ENCODE peak calls at places on chromosomes 2 and 18, in five cellular contexts. U, Y, O, D and W are unnamed samples.

GRCh38 chr2:53130441-53130943 is 637.1 kb upstream of the CHAC2 start:
- DNase-seq in U (no peak), D (no peak), O (no peak), Y (no peak), W (no peak)

GRCh38 chr2:74142340-74142739 is 5.4 kb downstream of the BOLA3 start:
- DNase-seq in O (no peak), Y (no peak), D (peak; percentile 44), U (no peak), W (peak; percentile 69)

GRCh38 chr2:67412424-67412823 is 15.3 kb downstream of the ETAA1 start:
- DNase-seq in Y (no peak), D (no peak), O (no peak), U (no peak), W (no peak)

GRCh38 chr2:171735991-171736710 is 48.9 kb downstream of the DYNC1I2 start:
- DNase-seq in O (no peak), D (no peak), Y (no peak), U (no peak), W (no peak)

GRCh38 chr18:2186967-2187366 is 384.3 kb downstream of the METTL4 start:
- DNase-seq in D (no peak), U (no peak), O (no peak), Y (no peak), W (no peak)

GRCh38 chr2:101146535-101146934 is 4.6 kb downstream of the TBC1D8 start:
- DNase-seq in O (no peak), D (no peak), U (no peak), Y (no peak), W (no peak)

GRCh38 chr18:58578835-58579560 is 49.9 kb downstream of the ALPK2 start:
- DNase-seq in O (no peak), D (no peak), Y (no peak), U (no peak), W (peak; percentile 30)

GRCh38 chr2:12502759-12503158 is 214.0 kb upstream of the TRIB2 start:
- DNase-seq in O (no peak), Y (no peak), U (no peak), D (no peak), W (no peak)

GRCh38 chr18:12857215-12857924 is 26.7 kb downstream of the PTPN2 start:
- DNase-seq in D (no peak), O (no peak), Y (no peak), U (no peak), W (no peak)

GRCh38 chr2:148882051-148882450 is 7.0 kb downstream of the KIF5C start:
- DNase-seq in Y (no peak), D (no peak), U (no peak), O (no peak), W (no peak)

GRCh38 chr2:38092196-38092902 is 16.4 kb upstream of the CYP1B1 start:
- DNase-seq in O (no peak), U (no peak), D (no peak), Y (no peak), W (no peak)

GRCh38 chr2:135600915-135601314 is 69.6 kb downstream of the R3HDM1 start:
- DNase-seq in Y (no peak), U (no peak), D (no peak), O (no peak), W (no peak)

GRCh38 chr2:229795058-229795457 is 80.7 kb upstream of the DNER start:
- DNase-seq in D (no peak), U (no peak), Y (no peak), O (no peak), W (no peak)

GRCh38 chr2:177753682-177754475 is 318.7 kb downstream of the PDE11A start:
- DNase-seq in Y (peak; percentile 5), U (peak; percentile 52), O (peak; percentile 24), D (peak; percentile 43), W (peak; percentile 58)

GRCh38 chr18:73879328-73879727 is 268.3 kb downstream of the FBXO15 start:
- DNase-seq in D (no peak), O (no peak), U (no peak), Y (no peak), W (no peak)

GRCh38 chr2:207871506-207871905 is 101.8 kb upstream of the FZD5 start:
- DNase-seq in D (no peak), U (no peak), Y (no peak), O (no peak), W (no peak)

GRCh38 chr2:105398522-105399206 is at the start of gene FHL2:
- DNase-seq in O (peak; percentile 48), D (peak; percentile 92), U (peak; percentile 56), Y (peak; percentile 79), W (peak; percentile 80)

GRCh38 chr2:152134488-152135280 is 35.8 kb upstream of the CACNB4 start:
- DNase-seq in Y (no peak), U (no peak), O (no peak), D (no peak), W (no peak)

GRCh38 chr2:236309669-236310029 is 45.4 kb upstream of the ASB18 start:
- DNase-seq in Y (peak; percentile 18), D (peak; percentile 82), U (no peak), O (no peak), W (peak; percentile 42)

GRCh38 chr2:65277791-65278449 is 50.3 kb downstream of the ACTR2 start:
- DNase-seq in Y (peak; percentile 73), U (no peak), D (no peak), O (no peak), W (no peak)

GRCh38 chr2:26088038-26088643 is 54.3 kb downstream of the RAB10 start:
- DNase-seq in O (no peak), U (peak; percentile 36), Y (no peak), D (peak; percentile 47), W (no peak)

GRCh38 chr18:25423760-25424159 is 71.8 kb upstream of the ZNF521 start:
- DNase-seq in O (no peak), Y (no peak), U (no peak), D (no peak), W (no peak)

GRCh38 chr18:70195852-70196434 is 9.5 kb downstream of the RTTN start:
- DNase-seq in O (no peak), D (peak; percentile 47), U (peak; percentile 34), Y (peak; percentile 8), W (no peak)

DNA sequence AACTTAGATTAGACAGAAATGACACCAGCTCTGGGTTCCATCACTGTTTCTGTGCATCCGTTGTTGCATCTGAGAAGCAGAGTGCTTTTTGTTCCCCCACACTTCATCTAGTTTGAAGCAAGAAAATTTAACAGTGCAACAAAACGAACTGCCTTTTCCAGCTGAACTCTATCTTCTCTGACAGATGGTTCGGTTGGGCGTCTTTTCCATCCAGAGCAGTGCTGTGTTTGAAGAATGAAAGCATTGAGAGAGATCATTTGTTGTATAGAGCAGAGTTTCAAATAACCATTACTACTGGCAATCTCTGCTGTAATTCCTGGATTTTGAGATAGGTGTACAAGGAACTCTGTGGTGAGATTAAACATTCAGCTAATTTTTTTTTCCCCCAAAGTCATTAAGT is 757.6 kb downstream of the DPP10 start:
- DNase-seq in U (no peak), O (no peak), Y (no peak), D (no peak), W (no peak)
- TF ChIP-seq CTCF in U (no peak), O (no peak), Y (no peak), D (no peak), W (no peak)

DNA sequence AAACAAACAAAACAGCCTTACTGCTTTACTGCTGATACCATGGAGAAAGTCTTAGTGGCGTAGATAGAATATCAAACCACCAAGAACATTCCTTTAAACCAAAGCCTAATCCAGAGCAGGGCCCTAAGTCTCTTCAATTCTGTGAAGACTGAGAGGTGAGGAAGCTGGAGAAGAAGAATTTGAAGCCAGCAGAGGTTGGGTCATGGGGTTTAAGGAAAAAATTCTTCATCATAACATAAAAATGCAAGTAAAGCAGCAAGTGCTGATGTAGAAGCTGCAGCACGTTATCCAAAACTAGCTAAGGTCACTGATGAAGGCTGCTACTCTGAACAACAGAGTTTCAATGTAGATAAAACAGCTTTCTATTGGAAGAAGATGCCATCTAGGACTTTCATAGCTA is 77.1 kb downstream of the MTA3 start:
- DNase-seq in Y (no peak), U (no peak), O (no peak), D (no peak), W (no peak)
- H3K36me3 ChIP-seq in Y (no peaks in the 10 kb centered on the region), U (peaks cover 5% of the 10 kb centered on the region), O (no peaks in the 10 kb centered on the region), D (peaks cover 14% of the 10 kb centered on the region), W (peaks cover 30% of the 10 kb centered on the region)

DNA sequence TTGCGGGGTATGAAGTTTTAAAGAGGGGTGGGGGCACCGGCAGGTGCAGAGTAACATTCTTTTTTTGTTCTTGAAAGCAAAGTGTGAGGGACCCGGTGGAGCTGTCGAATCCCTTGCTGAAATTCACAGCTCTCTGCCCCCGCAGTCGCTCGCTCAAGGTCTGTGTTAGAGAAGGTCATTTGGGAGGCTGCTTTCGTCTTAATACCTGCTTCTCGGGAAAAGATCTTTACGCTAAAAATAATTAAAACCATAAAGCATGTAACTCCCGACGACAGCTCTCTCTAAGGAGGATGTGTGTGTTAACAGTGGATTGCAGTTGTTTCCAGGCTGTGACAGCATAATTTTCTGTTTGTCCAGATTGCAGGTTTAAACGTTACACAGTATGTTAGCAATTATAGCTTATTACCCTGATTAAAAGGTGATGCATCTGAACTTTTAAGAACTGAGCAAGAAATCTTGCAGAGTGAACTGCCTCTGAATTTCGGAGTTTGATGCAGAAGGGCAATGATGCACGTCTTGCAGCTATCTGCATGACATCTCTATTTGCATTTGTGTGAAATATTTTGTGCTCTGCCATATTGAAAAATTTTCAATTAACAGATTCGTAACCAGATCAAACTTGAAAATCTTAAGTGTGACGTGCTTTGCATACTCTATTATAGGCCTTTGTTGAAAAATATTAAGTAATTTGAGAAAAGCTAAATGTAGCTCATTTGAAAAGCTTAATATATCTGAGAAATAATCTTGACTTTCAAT is 952 bp downstream of the RAPGEF4 start:
- DNase-seq in D (peak; percentile 35), O (no peak), U (peak; percentile 13), Y (peak; percentile 4), W (no peak)
- H3K4me3 ChIP-seq in D (peak overlapping the region; percentile 66), O (no peak overlapping the region), U (peak overlapping the region; percentile 38), Y (peak overlapping the region; percentile 52), W (peak overlapping the region; percentile 74)

GRCh38 chr2:128511731-128512663 is 193.3 kb upstream of the HS6ST1 start:
- DNase-seq in D (no peak), Y (no peak), U (no peak), O (no peak), W (peak; percentile 0)

GRCh38 chr2:128510701-128511100 is 192.0 kb upstream of the HS6ST1 start:
- DNase-seq in U (no peak), Y (no peak), D (no peak), O (no peak), W (no peak)

GRCh38 chr2:128514555-128514955 is 195.9 kb upstream of the HS6ST1 start:
- DNase-seq in U (no peak), D (no peak), Y (no peak), O (no peak), W (no peak)

GRCh38 chr2:128512664-128513415 is 194.2 kb upstream of the HS6ST1 start:
- DNase-seq in O (no peak), D (no peak), Y (peak; percentile 33), U (no peak), W (peak; percentile 2)

DNA sequence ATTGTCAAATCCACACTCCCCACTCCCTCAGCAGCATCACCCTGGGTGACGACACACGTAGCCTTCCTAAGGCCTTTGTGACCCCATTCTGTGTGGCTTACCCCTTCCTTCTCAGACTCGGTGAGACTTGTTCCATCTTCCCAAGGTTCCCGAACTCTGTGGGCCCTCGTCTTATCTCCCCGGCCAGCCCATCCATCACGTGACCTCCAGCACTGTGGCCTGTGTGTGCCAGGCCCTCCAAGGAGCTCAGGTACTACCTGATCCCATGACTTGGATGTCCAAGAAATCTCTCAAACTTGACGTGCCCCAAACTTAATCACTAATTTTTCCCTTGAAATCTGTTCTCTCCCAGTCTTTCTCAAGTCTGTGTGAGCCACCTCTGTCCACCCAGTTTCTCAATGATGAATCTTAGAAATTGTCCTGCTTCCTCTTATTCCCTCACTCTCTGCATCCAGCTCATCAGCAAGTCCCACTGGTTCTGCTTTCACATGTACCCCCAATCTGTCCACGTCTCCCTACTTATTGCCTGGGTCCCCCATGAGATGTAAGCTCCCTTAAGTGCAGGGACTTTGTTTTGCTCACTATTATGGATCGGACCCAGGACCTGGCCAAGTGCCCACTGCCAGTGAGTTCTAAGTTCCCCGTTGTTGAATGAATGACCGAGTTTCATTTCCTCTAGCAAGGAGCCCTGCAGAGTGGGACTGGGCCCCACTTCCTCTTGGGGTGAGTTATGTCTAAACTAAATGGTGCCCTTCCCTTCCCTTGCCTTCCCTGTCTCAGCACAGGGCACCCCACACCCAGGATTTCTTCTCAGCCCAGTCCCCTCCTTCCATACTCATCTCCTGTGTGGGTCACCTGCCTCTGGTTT is 195.0 kb upstream of the HS6ST1 start:
- DNase-seq in U (no peak), O (no peak), D (no peak), Y (no peak), W (no peak)
- TF ChIP-seq CTCF in U (no peak), O (no peak), D (no peak), Y (no peak), W (no peak)